ENCODE peak calls at places on chromosomes 1 and 21, in seven cellular contexts. Q, X, D, B, F, H and W are unnamed samples.

GRCh38 chr1:30522031-30523004 is 201.1 kb downstream of the MATN1 start:
- DNase-seq in D (no peak), Q (no peak), H (no peak), F (no peak), B (no peak), X (no peak), W (peak)

GRCh38 chr1:16026723-16027484 is 5.1 kb downstream of the CLCNKA start:
- DNase-seq in F (peak), D (no peak), X (peak), H (no peak), B (peak), Q (peak), W (no peak)

GRCh38 chr1:93123141-93123783 is 44.2 kb downstream of the MTF2 start:
- DNase-seq in H (no peak), B (no peak), Q (no peak), F (no peak), D (no peak), X (no peak), W (peak)

GRCh38 chr21:18384771-18385170 is 18.8 kb downstream of the TMPRSS15 start:
- DNase-seq in X (peak), D (peak), H (peak), B (no peak), F (no peak), Q (no peak), W (no peak)

GRCh38 chr1:160197231-160197630 is 6.9 kb downstream of the CASQ1 start:
- DNase-seq in X (no peak), Q (no peak), D (no peak), B (no peak), F (no peak), H (no peak), W (no peak)

GRCh38 chr21:45496968-45497845 is 45.0 kb downstream of the SLC19A1 start:
- DNase-seq in B (no peak), D (no peak), F (no peak), Q (no peak), H (no peak), X (no peak), W (no peak)

GRCh38 chr1:234123867-234124266 is 219.4 kb downstream of the SLC35F3 start:
- DNase-seq in Q (no peak), H (no peak), X (no peak), B (no peak), F (no peak), D (no peak), W (peak)

GRCh38 chr1:118984990-118985608 is 3.0 kb downstream of the TBX15 start:
- DNase-seq in F (no peak), X (peak), H (no peak), Q (no peak), B (peak), D (no peak), W (no peak)

GRCh38 chr1:35925741-35926140 is 5.2 kb upstream of the AGO3 start:
- DNase-seq in F (no peak), Q (no peak), X (no peak), H (no peak), B (no peak), D (no peak), W (peak)

GRCh38 chr1:82284213-82284612 is 483.5 kb downstream of the ADGRL2 start:
- DNase-seq in X (no peak), B (no peak), F (no peak), Q (no peak), D (peak), H (no peak), W (no peak)

GRCh38 chr1:180636138-180636537 is 4.3 kb downstream of the XPR1 start:
- DNase-seq in Q (no peak), X (peak), F (no peak), D (peak), H (peak), B (no peak), W (peak)

GRCh38 chr1:43318831-43319230 is 18.0 kb downstream of the TIE1 start:
- DNase-seq in B (no peak), D (no peak), Q (no peak), F (no peak), X (no peak), H (peak), W (no peak)

GRCh38 chr1:184945678-184946412 is 28.5 kb downstream of the NIBAN1 start:
- DNase-seq in H (no peak), B (no peak), D (peak), X (no peak), Q (no peak), F (no peak), W (peak)

GRCh38 chr1:30407030-30407861 is 316.1 kb downstream of the MATN1 start:
- DNase-seq in X (no peak), B (peak), F (no peak), H (no peak), Q (no peak), D (no peak), W (no peak)

GRCh38 chr21:42473495-42474042 is 22.5 kb downstream of the RSPH1 start:
- DNase-seq in X (no peak), D (no peak), F (no peak), H (no peak), B (no peak), Q (no peak), W (no peak)

GRCh38 chr1:19317126-19317910 is 5.2 kb downstream of the SLC66A1 start:
- DNase-seq in H (no peak), D (no peak), F (peak), X (peak), B (peak), Q (no peak), W (no peak)

GRCh38 chr1:245258271-245258920 is 103.6 kb downstream of the KIF26B start:
- DNase-seq in F (no peak), Q (no peak), H (peak), B (no peak), X (no peak), D (no peak), W (no peak)

GRCh38 chr1:66298427-66298826 is 235.5 kb upstream of the SGIP1 start:
- DNase-seq in D (no peak), H (no peak), X (no peak), Q (no peak), B (no peak), F (no peak), W (no peak)

GRCh38 chr1:31327381-31327780 is 30.5 kb downstream of the ZCCHC17 start:
- DNase-seq in B (no peak), X (no peak), F (no peak), H (peak), D (peak), Q (no peak), W (peak)

GRCh38 chr1:61287734-61288133 is 205.4 kb downstream of the NFIA start:
- DNase-seq in D (no peak), H (peak), F (no peak), X (no peak), B (no peak), Q (no peak), W (peak)

GRCh38 chr1:151196292-151196800 is 2.0 kb upstream of the PIP5K1A start:
- DNase-seq in D (peak), Q (peak), X (peak), B (peak), H (peak), F (no peak), W (peak)

GRCh38 chr1:45084562-45084961 is 72.5 kb downstream of the UROD start:
- DNase-seq in F (no peak), B (no peak), Q (no peak), H (no peak), X (no peak), D (no peak), W (no peak)
- H3K23ac ChIP-seq in F (no peak), B (no peak), Q (no peak), H (no peak), X (no peak), D (no peak), W (no peak)

GRCh38 chr1:51740652-51741051 is 123.8 kb downstream of the OSBPL9 start:
- DNase-seq in B (no peak), X (no peak), F (no peak), Q (no peak), D (peak), H (no peak), W (no peak)

GRCh38 chr1:51749151-51749550 is 129.4 kb downstream of the NRDC start:
- DNase-seq in X (no peak), H (no peak), D (no peak), B (no peak), F (no peak), Q (no peak), W (no peak)

GRCh38 chr1:51744506-51745303 is 127.8 kb downstream of the OSBPL9 start:
- DNase-seq in D (no peak), X (peak), H (no peak), Q (no peak), B (no peak), F (no peak), W (no peak)

GRCh38 chr1:51741121-51741681 is 124.3 kb downstream of the OSBPL9 start:
- DNase-seq in X (no peak), Q (no peak), H (no peak), F (no peak), B (no peak), D (no peak), W (no peak)

DNA sequence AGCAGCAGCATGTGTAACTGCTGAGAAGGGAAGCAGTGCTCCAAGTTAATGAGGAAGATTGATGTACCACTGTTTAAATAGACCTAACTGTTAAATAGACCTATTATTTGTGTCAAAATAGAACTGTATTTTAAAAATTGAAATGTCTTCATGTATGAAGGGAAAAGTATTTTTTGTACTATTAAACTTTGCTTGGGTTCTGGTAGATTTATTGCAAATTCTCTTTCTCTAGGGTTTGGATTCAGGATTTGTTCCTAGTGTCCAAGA is 128.3 kb downstream of the OSBPL9 start:
- DNase-seq in B (no peak), Q (no peak), D (no peak), H (no peak), F (no peak), X (no peak), W (no peak)
- H2BK120ac ChIP-seq in B (no peak), Q (no peak), D (no peak), H (no peak), F (no peak), X (no peak), W (no peak)

GRCh38 chr1:172489847-172490246 is 43.1 kb upstream of the SUCO start:
- DNase-seq in D (no peak), F (no peak), B (no peak), Q (no peak), H (no peak), X (no peak), W (no peak)
- H3K23ac ChIP-seq in D (no peak), F (no peak), B (no peak), Q (no peak), H (no peak), X (no peak), W (no peak)

GRCh38 chr1:86811539-86811938 is 102.4 kb downstream of the SELENOF start:
- DNase-seq in B (peak), F (peak), X (peak), D (no peak), Q (no peak), H (no peak), W (no peak)
- H2BK120ac ChIP-seq in B (no peak), F (no peak), X (no peak), D (no peak), Q (no peak), H (no peak), W (no peak)